ENCODE peak calls at places on chromosome 6, in nine cellular contexts. One of them, this sample, is unnamed.

GRCh38 chr6:113291751-113292445 is 565.2 kb upstream of the MARCKS start:
- DNase-seq in bronchial epithelial cell: no peak
- DNase-seq in neural progenitor cell: no peak
- DNase-seq in AG04450: peak; percentile 16
- DNase-seq in glutamatergic neuron: no peak
- DNase-seq in LNCaP clone FGC: no peak
- DNase-seq in neural crest cell: no peak
- DNase-seq in H9: no peak
- DNase-seq in DND-41: no peak
- DNase-seq in this sample: no peak

GRCh38 chr6:93036835-93037234 is 382.5 kb downstream of the EPHA7 start:
- DNase-seq in LNCaP clone FGC: peak; percentile 25
- DNase-seq in AG04450: no peak
- DNase-seq in DND-41: no peak
- DNase-seq in H9: no peak
- DNase-seq in bronchial epithelial cell: peak; percentile 29
- DNase-seq in neural crest cell: no peak
- DNase-seq in glutamatergic neuron: no peak
- DNase-seq in neural progenitor cell: peak; percentile 43
- DNase-seq in this sample: no peak

GRCh38 chr6:107275330-107275865 is 160.1 kb upstream of the BEND3 start:
- DNase-seq in DND-41: no peak
- DNase-seq in bronchial epithelial cell: peak; percentile 59
- DNase-seq in neural progenitor cell: no peak
- DNase-seq in LNCaP clone FGC: no peak
- DNase-seq in neural crest cell: no peak
- DNase-seq in H9: no peak
- DNase-seq in AG04450: no peak
- DNase-seq in glutamatergic neuron: no peak
- DNase-seq in this sample: no peak

GRCh38 chr6:2579241-2579761 is 171.4 kb downstream of the MYLK4 start:
- DNase-seq in bronchial epithelial cell: peak; percentile 13
- DNase-seq in H9: no peak
- DNase-seq in glutamatergic neuron: no peak
- DNase-seq in AG04450: no peak
- DNase-seq in DND-41: no peak
- DNase-seq in neural progenitor cell: no peak
- DNase-seq in neural crest cell: no peak
- DNase-seq in LNCaP clone FGC: no peak
- DNase-seq in this sample: no peak

GRCh38 chr6:15922510-15923307 is 206.2 kb upstream of the MYLIP start:
- DNase-seq in glutamatergic neuron: no peak
- DNase-seq in bronchial epithelial cell: peak; percentile 15
- DNase-seq in neural crest cell: no peak
- DNase-seq in neural progenitor cell: no peak
- DNase-seq in H9: no peak
- DNase-seq in AG04450: no peak
- DNase-seq in DND-41: no peak
- DNase-seq in LNCaP clone FGC: no peak
- DNase-seq in this sample: no peak

GRCh38 chr6:15405111-15405510 is 159.2 kb downstream of the JARID2 start:
- DNase-seq in H9: no peak
- DNase-seq in AG04450: no peak
- DNase-seq in neural progenitor cell: no peak
- DNase-seq in LNCaP clone FGC: no peak
- DNase-seq in DND-41: no peak
- DNase-seq in glutamatergic neuron: no peak
- DNase-seq in bronchial epithelial cell: no peak
- DNase-seq in neural crest cell: no peak
- DNase-seq in this sample: no peak

GRCh38 chr6:102352552-102352951 is 959.0 kb downstream of the GRIK2 start:
- DNase-seq in neural crest cell: no peak
- DNase-seq in H9: no peak
- DNase-seq in glutamatergic neuron: no peak
- DNase-seq in DND-41: no peak
- DNase-seq in bronchial epithelial cell: no peak
- DNase-seq in neural progenitor cell: no peak
- DNase-seq in LNCaP clone FGC: no peak
- DNase-seq in AG04450: no peak
- DNase-seq in this sample: no peak

GRCh38 chr6:2754396-2754795 is 3.7 kb upstream of the MYLK4 start:
- DNase-seq in DND-41: no peak
- DNase-seq in neural crest cell: no peak
- DNase-seq in neural progenitor cell: no peak
- DNase-seq in H9: no peak
- DNase-seq in bronchial epithelial cell: no peak
- DNase-seq in glutamatergic neuron: no peak
- DNase-seq in AG04450: no peak
- DNase-seq in LNCaP clone FGC: no peak
- DNase-seq in this sample: no peak

GRCh38 chr6:163620101-163620500 is 205.6 kb downstream of the QKI start:
- DNase-seq in neural progenitor cell: no peak
- DNase-seq in glutamatergic neuron: no peak
- DNase-seq in DND-41: no peak
- DNase-seq in LNCaP clone FGC: no peak
- DNase-seq in AG04450: no peak
- DNase-seq in bronchial epithelial cell: no peak
- DNase-seq in neural crest cell: no peak
- DNase-seq in H9: no peak
- DNase-seq in this sample: no peak

GRCh38 chr6:14857501-14857900 is 388.4 kb upstream of the JARID2 start:
- DNase-seq in glutamatergic neuron: no peak
- DNase-seq in neural crest cell: no peak
- DNase-seq in DND-41: peak; percentile 12
- DNase-seq in LNCaP clone FGC: no peak
- DNase-seq in H9: no peak
- DNase-seq in AG04450: no peak
- DNase-seq in bronchial epithelial cell: no peak
- DNase-seq in neural progenitor cell: no peak
- DNase-seq in this sample: no peak

GRCh38 chr6:108541843-108542795 is 18.6 kb upstream of the FOXO3 start:
- DNase-seq in bronchial epithelial cell: peak; percentile 78
- DNase-seq in neural progenitor cell: peak; percentile 82
- DNase-seq in DND-41: peak; percentile 84
- DNase-seq in H9: peak; percentile 74
- DNase-seq in glutamatergic neuron: peak; percentile 68
- DNase-seq in AG04450: peak; percentile 79
- DNase-seq in LNCaP clone FGC: peak; percentile 64
- DNase-seq in neural crest cell: peak; percentile 59
- DNase-seq in this sample: peak; percentile 69

GRCh38 chr6:33655155-33655554 is 34.0 kb downstream of the ITPR3 start:
- DNase-seq in H9: no peak
- DNase-seq in glutamatergic neuron: no peak
- DNase-seq in LNCaP clone FGC: no peak
- DNase-seq in neural progenitor cell: no peak
- DNase-seq in DND-41: no peak
- DNase-seq in neural crest cell: no peak
- DNase-seq in AG04450: no peak
- DNase-seq in bronchial epithelial cell: no peak
- DNase-seq in this sample: no peak

GRCh38 chr6:151428336-151428735 is 23.6 kb downstream of the RMND1 start:
- DNase-seq in glutamatergic neuron: no peak
- DNase-seq in LNCaP clone FGC: no peak
- DNase-seq in neural crest cell: no peak
- DNase-seq in bronchial epithelial cell: no peak
- DNase-seq in DND-41: no peak
- DNase-seq in H9: no peak
- DNase-seq in neural progenitor cell: no peak
- DNase-seq in AG04450: no peak
- DNase-seq in this sample: no peak

GRCh38 chr6:151432650-151433049 is 19.3 kb downstream of the RMND1 start:
- DNase-seq in H9: no peak
- DNase-seq in glutamatergic neuron: no peak
- DNase-seq in neural crest cell: no peak
- DNase-seq in neural progenitor cell: no peak
- DNase-seq in LNCaP clone FGC: no peak
- DNase-seq in bronchial epithelial cell: no peak
- DNase-seq in DND-41: no peak
- DNase-seq in AG04450: no peak
- DNase-seq in this sample: no peak

GRCh38 chr6:151431336-151431735 is 20.6 kb downstream of the RMND1 start:
- DNase-seq in DND-41: no peak
- DNase-seq in LNCaP clone FGC: no peak
- DNase-seq in glutamatergic neuron: no peak
- DNase-seq in bronchial epithelial cell: no peak
- DNase-seq in neural crest cell: no peak
- DNase-seq in neural progenitor cell: peak; percentile 68
- DNase-seq in AG04450: no peak
- DNase-seq in H9: no peak
- DNase-seq in this sample: no peak

GRCh38 chr6:151434369-151434768 is 17.6 kb downstream of the RMND1 start:
- DNase-seq in H9: no peak
- DNase-seq in neural progenitor cell: no peak
- DNase-seq in glutamatergic neuron: no peak
- DNase-seq in AG04450: no peak
- DNase-seq in DND-41: no peak
- DNase-seq in neural crest cell: no peak
- DNase-seq in bronchial epithelial cell: no peak
- DNase-seq in LNCaP clone FGC: no peak
- DNase-seq in this sample: no peak

DNA sequence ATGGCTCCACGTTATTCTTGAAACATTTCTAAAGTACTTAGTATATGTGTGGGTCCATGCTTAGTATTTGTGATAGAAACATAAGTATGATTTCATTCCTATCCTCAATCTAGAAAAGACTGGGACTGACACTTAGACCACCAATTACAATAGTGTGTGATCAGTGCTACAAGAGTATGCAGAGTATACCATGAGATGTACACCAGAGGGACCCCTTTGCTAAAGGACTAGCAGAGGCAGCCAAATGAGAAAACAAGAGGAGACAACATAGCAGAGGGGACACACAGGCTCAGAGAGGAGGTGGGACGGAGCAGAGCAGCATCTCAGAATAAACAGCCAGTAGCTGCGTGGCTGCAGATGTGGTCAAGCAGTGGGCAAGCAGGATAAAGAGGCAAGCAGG is 21.0 kb downstream of the RMND1 start:
- DNase-seq in DND-41: no peak
- DNase-seq in neural progenitor cell: peak; percentile 75
- DNase-seq in bronchial epithelial cell: no peak
- DNase-seq in LNCaP clone FGC: no peak
- DNase-seq in H9: no peak
- DNase-seq in AG04450: no peak
- DNase-seq in neural crest cell: no peak
- DNase-seq in glutamatergic neuron: no peak
- DNase-seq in this sample: no peak
- TF ChIP-seq CTCF in DND-41: peak; percentile 16
- TF ChIP-seq CTCF in neural progenitor cell: peak; percentile 54
- TF ChIP-seq CTCF in bronchial epithelial cell: no peak
- TF ChIP-seq CTCF in LNCaP clone FGC: peak; percentile 2
- TF ChIP-seq CTCF in H9: peak; percentile 40
- TF ChIP-seq CTCF in AG04450: no peak
- TF ChIP-seq CTCF in neural crest cell: peak; percentile 32
- TF ChIP-seq CTCF in glutamatergic neuron: no peak
- TF ChIP-seq CTCF in this sample: no peak

DNA sequence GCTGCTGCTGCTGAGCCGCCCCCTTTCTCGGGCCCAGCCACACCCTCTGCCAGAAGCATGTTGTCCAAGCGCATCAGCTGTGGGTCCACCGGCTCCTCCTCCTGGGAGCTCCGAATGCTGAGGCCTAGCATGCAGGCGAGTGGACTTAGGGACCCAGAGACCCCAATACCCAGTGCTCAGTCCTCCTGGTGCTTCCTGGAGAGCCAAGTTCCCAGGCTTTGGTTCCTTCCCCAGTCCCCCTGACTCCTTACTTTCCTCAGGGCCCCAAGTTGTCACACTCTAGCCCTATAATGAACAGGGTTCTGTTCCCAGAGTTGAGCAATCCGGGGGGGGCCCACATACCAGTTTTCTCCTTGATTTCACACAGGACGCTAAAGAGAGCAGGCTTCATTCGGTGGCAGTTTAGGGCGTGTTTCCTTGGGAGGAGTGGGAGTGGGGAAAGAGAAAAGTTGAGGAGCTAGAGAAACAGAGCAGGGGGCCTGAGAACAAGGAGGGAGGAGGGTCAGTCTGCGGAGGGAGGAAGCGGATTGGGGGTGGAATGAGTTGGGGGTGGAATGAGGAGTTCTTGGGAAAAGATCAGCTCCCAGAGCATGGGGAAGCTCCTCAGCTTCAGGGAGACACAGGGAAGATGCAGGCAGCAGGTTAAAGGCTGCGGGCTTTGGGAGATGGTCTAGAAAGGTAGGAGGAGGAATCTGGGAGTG is 1.5 kb downstream of the PBX2 start:
- DNase-seq in neural progenitor cell: no peak
- DNase-seq in H9: peak; percentile 28
- DNase-seq in glutamatergic neuron: no peak
- DNase-seq in AG04450: no peak
- DNase-seq in neural crest cell: no peak
- DNase-seq in bronchial epithelial cell: no peak
- DNase-seq in DND-41: no peak
- DNase-seq in LNCaP clone FGC: no peak
- DNase-seq in this sample: no peak
- TF ChIP-seq CTCF in neural progenitor cell: no peak
- TF ChIP-seq CTCF in H9: no peak
- TF ChIP-seq CTCF in glutamatergic neuron: no peak
- TF ChIP-seq CTCF in AG04450: no peak
- TF ChIP-seq CTCF in neural crest cell: no peak
- TF ChIP-seq CTCF in bronchial epithelial cell: no peak
- TF ChIP-seq CTCF in DND-41: no peak
- TF ChIP-seq CTCF in LNCaP clone FGC: no peak
- TF ChIP-seq CTCF in this sample: no peak

GRCh38 chr6:169722362-169723199 is 1.7 kb downstream of the PHF10 start:
- DNase-seq in AG04450: peak; percentile 18
- DNase-seq in neural crest cell: peak; percentile 10
- DNase-seq in H9: peak; percentile 34
- DNase-seq in LNCaP clone FGC: peak; percentile 22
- DNase-seq in bronchial epithelial cell: peak; percentile 82
- DNase-seq in neural progenitor cell: peak; percentile 68
- DNase-seq in DND-41: peak; percentile 47
- DNase-seq in glutamatergic neuron: peak; percentile 43
- DNase-seq in this sample: peak; percentile 42
- TF ChIP-seq CTCF in AG04450: no peak
- TF ChIP-seq CTCF in neural crest cell: no peak
- TF ChIP-seq CTCF in H9: no peak
- TF ChIP-seq CTCF in LNCaP clone FGC: no peak
- TF ChIP-seq CTCF in bronchial epithelial cell: no peak
- TF ChIP-seq CTCF in neural progenitor cell: no peak
- TF ChIP-seq CTCF in DND-41: no peak
- TF ChIP-seq CTCF in glutamatergic neuron: no peak
- TF ChIP-seq CTCF in this sample: no peak

DNA sequence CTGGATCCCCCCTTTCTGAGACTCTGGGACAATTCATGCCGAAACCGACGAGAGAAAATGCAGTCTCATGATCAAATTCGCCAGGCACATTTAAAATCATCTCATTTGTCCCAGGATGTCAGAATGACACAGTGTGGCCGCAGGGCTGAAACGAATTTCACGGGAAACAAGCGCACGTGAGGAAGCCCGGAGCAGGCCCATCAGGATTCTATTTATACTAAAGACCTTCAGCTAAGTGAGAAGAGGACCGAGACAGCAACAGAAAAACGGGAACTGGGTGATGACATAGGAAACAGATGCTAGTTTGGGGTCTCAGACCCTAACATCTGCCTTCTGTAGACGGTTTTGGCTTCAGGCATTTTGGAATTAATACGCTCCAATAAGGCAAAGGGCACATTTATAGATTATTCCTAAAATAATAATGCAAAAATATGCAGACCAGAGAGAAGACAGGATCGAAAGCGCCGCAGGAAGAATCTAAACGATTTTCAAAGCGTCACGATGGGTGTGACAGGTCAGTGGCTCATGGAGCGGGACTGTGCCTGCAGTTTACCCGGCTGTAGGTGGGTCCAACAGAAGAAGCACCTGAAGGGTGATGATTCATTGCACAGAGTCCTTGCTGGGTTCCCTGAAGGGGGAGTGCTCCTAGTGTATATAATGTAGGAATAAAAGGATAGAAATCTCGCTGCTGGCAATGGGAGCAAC is 80.8 kb upstream of the MPC1 start:
- DNase-seq in DND-41: no peak
- DNase-seq in H9: no peak
- DNase-seq in AG04450: no peak
- DNase-seq in neural crest cell: no peak
- DNase-seq in neural progenitor cell: no peak
- DNase-seq in glutamatergic neuron: peak; percentile 4
- DNase-seq in LNCaP clone FGC: no peak
- DNase-seq in bronchial epithelial cell: no peak
- DNase-seq in this sample: no peak
- TF ChIP-seq CTCF in DND-41: no peak
- TF ChIP-seq CTCF in H9: no peak
- TF ChIP-seq CTCF in AG04450: no peak
- TF ChIP-seq CTCF in neural crest cell: no peak
- TF ChIP-seq CTCF in neural progenitor cell: no peak
- TF ChIP-seq CTCF in glutamatergic neuron: no peak
- TF ChIP-seq CTCF in LNCaP clone FGC: no peak
- TF ChIP-seq CTCF in bronchial epithelial cell: no peak
- TF ChIP-seq CTCF in this sample: no peak

This sample was measured in endothelial cell.